ENCODE peak calls at places on chromosomes 16 and 17, in four cellular contexts. One of them, this sample, is unnamed.

GRCh38 chr17:79952915-79953314 is 82.8 kb downstream of the TBC1D16 start:
- DNase-seq in natural killer cell treated with Interleukin-12 subunit alpha and Interleukin-12 subunit beta and Interleukin-15 and Interleukin-18, amount 100 ng/mL, for 72 hours: peak; percentile 13
- DNase-seq in AG10803: no peak
- DNase-seq in mesothelial cell of epicardium: no peak
- DNase-seq in this sample: no peak

GRCh38 chr16:1991588-1992474 is 2.1 kb downstream of the SYNGR3 start:
- DNase-seq in natural killer cell treated with Interleukin-12 subunit alpha and Interleukin-12 subunit beta and Interleukin-15 and Interleukin-18, amount 100 ng/mL, for 72 hours: peak; percentile 97
- DNase-seq in AG10803: peak; percentile 77
- DNase-seq in mesothelial cell of epicardium: peak; percentile 79
- DNase-seq in this sample: peak; percentile 98

GRCh38 chr17:49443862-49444261 is 29.2 kb upstream of the PHB1 start:
- DNase-seq in natural killer cell treated with Interleukin-12 subunit alpha and Interleukin-12 subunit beta and Interleukin-15 and Interleukin-18, amount 100 ng/mL, for 72 hours: no peak
- DNase-seq in AG10803: peak; percentile 48
- DNase-seq in mesothelial cell of epicardium: no peak
- DNase-seq in this sample: no peak

GRCh38 chr17:45809484-45809883 is 25.4 kb downstream of the CRHR1 start:
- DNase-seq in natural killer cell treated with Interleukin-12 subunit alpha and Interleukin-12 subunit beta and Interleukin-15 and Interleukin-18, amount 100 ng/mL, for 72 hours: no peak
- DNase-seq in AG10803: no peak
- DNase-seq in mesothelial cell of epicardium: no peak
- DNase-seq in this sample: no peak

GRCh38 chr17:41687828-41688640 is 651 bp upstream of the EIF1 start:
- DNase-seq in natural killer cell treated with Interleukin-12 subunit alpha and Interleukin-12 subunit beta and Interleukin-15 and Interleukin-18, amount 100 ng/mL, for 72 hours: no peak
- DNase-seq in AG10803: no peak
- DNase-seq in mesothelial cell of epicardium: no peak
- DNase-seq in this sample: no peak

GRCh38 chr17:76643553-76644148 is at the start of gene ST6GALNAC1:
- DNase-seq in natural killer cell treated with Interleukin-12 subunit alpha and Interleukin-12 subunit beta and Interleukin-15 and Interleukin-18, amount 100 ng/mL, for 72 hours: no peak
- DNase-seq in AG10803: no peak
- DNase-seq in mesothelial cell of epicardium: no peak
- DNase-seq in this sample: no peak

GRCh38 chr17:7177954-7178477 is 1.2 kb downstream of the ASGR1 start:
- DNase-seq in natural killer cell treated with Interleukin-12 subunit alpha and Interleukin-12 subunit beta and Interleukin-15 and Interleukin-18, amount 100 ng/mL, for 72 hours: no peak
- DNase-seq in AG10803: no peak
- DNase-seq in mesothelial cell of epicardium: no peak
- DNase-seq in this sample: no peak

GRCh38 chr16:7206469-7206868 is 126.2 kb upstream of the RBFOX1 start:
- DNase-seq in natural killer cell treated with Interleukin-12 subunit alpha and Interleukin-12 subunit beta and Interleukin-15 and Interleukin-18, amount 100 ng/mL, for 72 hours: no peak
- DNase-seq in AG10803: no peak
- DNase-seq in mesothelial cell of epicardium: no peak
- DNase-seq in this sample: no peak

GRCh38 chr16:57024894-57025680 is 35.7 kb downstream of the NLRC5 start:
- DNase-seq in natural killer cell treated with Interleukin-12 subunit alpha and Interleukin-12 subunit beta and Interleukin-15 and Interleukin-18, amount 100 ng/mL, for 72 hours: no peak
- DNase-seq in AG10803: no peak
- DNase-seq in mesothelial cell of epicardium: no peak
- DNase-seq in this sample: no peak

GRCh38 chr17:10013360-10014112 is 108.5 kb upstream of the RCVRN start:
- DNase-seq in natural killer cell treated with Interleukin-12 subunit alpha and Interleukin-12 subunit beta and Interleukin-15 and Interleukin-18, amount 100 ng/mL, for 72 hours: peak; percentile 85
- DNase-seq in AG10803: peak; percentile 78
- DNase-seq in mesothelial cell of epicardium: no peak
- DNase-seq in this sample: no peak

GRCh38 chr16:1740234-1740633 is 31.1 kb downstream of the NME3 start:
- DNase-seq in natural killer cell treated with Interleukin-12 subunit alpha and Interleukin-12 subunit beta and Interleukin-15 and Interleukin-18, amount 100 ng/mL, for 72 hours: no peak
- DNase-seq in AG10803: no peak
- DNase-seq in mesothelial cell of epicardium: no peak
- DNase-seq in this sample: no peak

GRCh38 chr17:10728331-10728730 is 1.5 kb downstream of the TMEM220 start:
- DNase-seq in natural killer cell treated with Interleukin-12 subunit alpha and Interleukin-12 subunit beta and Interleukin-15 and Interleukin-18, amount 100 ng/mL, for 72 hours: no peak
- DNase-seq in AG10803: no peak
- DNase-seq in mesothelial cell of epicardium: no peak
- DNase-seq in this sample: no peak

GRCh38 chr16:81415757-81416156 is 28.9 kb upstream of the CMIP start:
- DNase-seq in natural killer cell treated with Interleukin-12 subunit alpha and Interleukin-12 subunit beta and Interleukin-15 and Interleukin-18, amount 100 ng/mL, for 72 hours: no peak
- DNase-seq in AG10803: no peak
- DNase-seq in mesothelial cell of epicardium: no peak
- DNase-seq in this sample: no peak

GRCh38 chr17:51322390-51323029 is 62.2 kb downstream of the UTP18 start:
- DNase-seq in natural killer cell treated with Interleukin-12 subunit alpha and Interleukin-12 subunit beta and Interleukin-15 and Interleukin-18, amount 100 ng/mL, for 72 hours: no peak
- DNase-seq in AG10803: peak; percentile 14
- DNase-seq in mesothelial cell of epicardium: no peak
- DNase-seq in this sample: no peak

GRCh38 chr17:28570716-28571254 is 539 bp downstream of the PIGS start:
- DNase-seq in natural killer cell treated with Interleukin-12 subunit alpha and Interleukin-12 subunit beta and Interleukin-15 and Interleukin-18, amount 100 ng/mL, for 72 hours: no peak
- DNase-seq in AG10803: no peak
- DNase-seq in mesothelial cell of epicardium: no peak
- DNase-seq in this sample: peak; percentile 63

GRCh38 chr17:58415371-58416055 is 1.8 kb downstream of the RNF43 start:
- DNase-seq in natural killer cell treated with Interleukin-12 subunit alpha and Interleukin-12 subunit beta and Interleukin-15 and Interleukin-18, amount 100 ng/mL, for 72 hours: no peak
- DNase-seq in AG10803: no peak
- DNase-seq in mesothelial cell of epicardium: no peak
- DNase-seq in this sample: no peak

GRCh38 chr16:73813523-73813922 is 483.1 kb upstream of the PSMD7 start:
- DNase-seq in natural killer cell treated with Interleukin-12 subunit alpha and Interleukin-12 subunit beta and Interleukin-15 and Interleukin-18, amount 100 ng/mL, for 72 hours: no peak
- DNase-seq in AG10803: no peak
- DNase-seq in mesothelial cell of epicardium: no peak
- DNase-seq in this sample: no peak

GRCh38 chr17:31373150-31374082 is 18.1 kb upstream of the RAB11FIP4 start:
- DNase-seq in natural killer cell treated with Interleukin-12 subunit alpha and Interleukin-12 subunit beta and Interleukin-15 and Interleukin-18, amount 100 ng/mL, for 72 hours: no peak
- DNase-seq in AG10803: peak; percentile 71
- DNase-seq in mesothelial cell of epicardium: no peak
- DNase-seq in this sample: no peak

GRCh38 chr17:81551458-81552243 is 502 bp downstream of the FAAP100 start:
- DNase-seq in natural killer cell treated with Interleukin-12 subunit alpha and Interleukin-12 subunit beta and Interleukin-15 and Interleukin-18, amount 100 ng/mL, for 72 hours: peak; percentile 58
- DNase-seq in AG10803: peak; percentile 27
- DNase-seq in mesothelial cell of epicardium: no peak
- DNase-seq in this sample: no peak

GRCh38 chr17:74872313-74873035 is at the start of gene FDXR:
- DNase-seq in natural killer cell treated with Interleukin-12 subunit alpha and Interleukin-12 subunit beta and Interleukin-15 and Interleukin-18, amount 100 ng/mL, for 72 hours: no peak
- DNase-seq in AG10803: no peak
- DNase-seq in mesothelial cell of epicardium: no peak
- DNase-seq in this sample: no peak

GRCh38 chr16:55012793-55013192 is 82.1 kb downstream of the IRX5 start:
- DNase-seq in natural killer cell treated with Interleukin-12 subunit alpha and Interleukin-12 subunit beta and Interleukin-15 and Interleukin-18, amount 100 ng/mL, for 72 hours: no peak
- DNase-seq in AG10803: no peak
- DNase-seq in mesothelial cell of epicardium: no peak
- DNase-seq in this sample: no peak

GRCh38 chr17:50339381-50339780 is 6.5 kb upstream of the XYLT2 start:
- DNase-seq in natural killer cell treated with Interleukin-12 subunit alpha and Interleukin-12 subunit beta and Interleukin-15 and Interleukin-18, amount 100 ng/mL, for 72 hours: no peak
- DNase-seq in AG10803: no peak
- DNase-seq in mesothelial cell of epicardium: no peak
- DNase-seq in this sample: no peak

GRCh38 chr16:74691093-74691855 is 9.4 kb downstream of the MLKL start:
- DNase-seq in natural killer cell treated with Interleukin-12 subunit alpha and Interleukin-12 subunit beta and Interleukin-15 and Interleukin-18, amount 100 ng/mL, for 72 hours: no peak
- DNase-seq in AG10803: peak; percentile 73
- DNase-seq in mesothelial cell of epicardium: no peak
- DNase-seq in this sample: no peak

GRCh38 chr17:82913304-82914043 is 73.7 kb upstream of the ZNF750 start:
- DNase-seq in natural killer cell treated with Interleukin-12 subunit alpha and Interleukin-12 subunit beta and Interleukin-15 and Interleukin-18, amount 100 ng/mL, for 72 hours: no peak
- DNase-seq in AG10803: no peak
- DNase-seq in mesothelial cell of epicardium: no peak
- DNase-seq in this sample: no peak

GRCh38 chr17:73255671-73256181 is 6.0 kb downstream of the CPSF4L start:
- DNase-seq in natural killer cell treated with Interleukin-12 subunit alpha and Interleukin-12 subunit beta and Interleukin-15 and Interleukin-18, amount 100 ng/mL, for 72 hours: peak; percentile 68
- DNase-seq in AG10803: peak; percentile 12
- DNase-seq in mesothelial cell of epicardium: no peak
- DNase-seq in this sample: peak; percentile 46

GRCh38 chr17:45022655-45023339 is 28.6 kb downstream of the DCAKD start:
- DNase-seq in natural killer cell treated with Interleukin-12 subunit alpha and Interleukin-12 subunit beta and Interleukin-15 and Interleukin-18, amount 100 ng/mL, for 72 hours: no peak
- DNase-seq in AG10803: no peak
- DNase-seq in mesothelial cell of epicardium: no peak
- DNase-seq in this sample: no peak

GRCh38 chr17:74274703-74275340 is 788 bp downstream of the DNAI2 start:
- DNase-seq in natural killer cell treated with Interleukin-12 subunit alpha and Interleukin-12 subunit beta and Interleukin-15 and Interleukin-18, amount 100 ng/mL, for 72 hours: no peak
- DNase-seq in AG10803: no peak
- DNase-seq in mesothelial cell of epicardium: no peak
- DNase-seq in this sample: no peak

GRCh38 chr17:56908061-56908542 is 5.7 kb downstream of the TRIM25 start:
- DNase-seq in natural killer cell treated with Interleukin-12 subunit alpha and Interleukin-12 subunit beta and Interleukin-15 and Interleukin-18, amount 100 ng/mL, for 72 hours: peak; percentile 77
- DNase-seq in AG10803: no peak
- DNase-seq in mesothelial cell of epicardium: no peak
- DNase-seq in this sample: no peak

GRCh38 chr16:55668337-55669281 is 12.8 kb downstream of the SLC6A2 start:
- DNase-seq in natural killer cell treated with Interleukin-12 subunit alpha and Interleukin-12 subunit beta and Interleukin-15 and Interleukin-18, amount 100 ng/mL, for 72 hours: no peak
- DNase-seq in AG10803: peak; percentile 65
- DNase-seq in mesothelial cell of epicardium: no peak
- DNase-seq in this sample: peak; percentile 5

This sample was measured in H1.